ENCODE peak calls at places on chromosome 10, in eight cellular contexts. L, E, P, H, T, Z, K and M are unnamed samples.

GRCh38 chr10:75611081-75611971 is 179.9 kb downstream of the LRMDA start:
- DNase-seq in L (no peak), E (no peak), P (no peak), H (no peak), T (no peak), Z (no peak), K (no peak), M (no peak)

GRCh38 chr10:97685395-97685958 is 1.6 kb downstream of the AVPI1 start:
- DNase-seq in L (no peak), E (no peak), P (no peak), H (peak; percentile 62), T (no peak), Z (peak; percentile 47), K (peak; percentile 22), M (no peak)

GRCh38 chr10:84257343-84258020 is 12.6 kb downstream of the RGR start:
- DNase-seq in L (no peak), E (no peak), P (no peak), H (no peak), T (no peak), Z (no peak), K (no peak), M (no peak)

GRCh38 chr10:32972929-32973328 is 14.9 kb upstream of the ITGB1 start:
- DNase-seq in L (no peak), E (no peak), P (no peak), H (no peak), T (no peak), Z (no peak), K (no peak), M (peak; percentile 39)

GRCh38 chr10:119350529-119351001 is 143.2 kb downstream of the GRK5 start:
- DNase-seq in L (peak; percentile 33), E (no peak), P (no peak), H (peak; percentile 80), T (no peak), Z (no peak), K (no peak), M (no peak)

GRCh38 chr10:47268696-47269095 is 31.3 kb upstream of the GDF10 start:
- DNase-seq in L (no peak), E (no peak), P (no peak), H (no peak), T (no peak), Z (no peak), K (no peak), M (no peak)

GRCh38 chr10:78905015-78905939 is 163.5 kb upstream of the ZMIZ1 start:
- DNase-seq in L (no peak), E (no peak), P (no peak), H (no peak), T (no peak), Z (no peak), K (no peak), M (no peak)

GRCh38 chr10:60565492-60565891 is 175.8 kb upstream of the ANK3 start:
- DNase-seq in L (no peak), E (no peak), P (no peak), H (no peak), T (no peak), Z (no peak), K (no peak), M (no peak)

GRCh38 chr10:77855404-77856155 is 71.0 kb downstream of the DLG5 start:
- DNase-seq in L (peak; percentile 62), E (no peak), P (no peak), H (no peak), T (no peak), Z (no peak), K (no peak), M (no peak)

GRCh38 chr10:71998119-71998839 is 34.1 kb downstream of the CHST3 start:
- DNase-seq in L (no peak), E (no peak), P (no peak), H (peak; percentile 27), T (no peak), Z (no peak), K (no peak), M (no peak)

GRCh38 chr10:78745445-78745844 is 323.3 kb upstream of the ZMIZ1 start:
- DNase-seq in L (no peak), E (no peak), P (no peak), H (no peak), T (no peak), Z (no peak), K (no peak), M (no peak)

GRCh38 chr10:31774291-31774900 is 154.2 kb downstream of the ARHGAP12 start:
- DNase-seq in L (no peak), E (no peak), P (no peak), H (no peak), T (no peak), Z (no peak), K (no peak), M (no peak)

GRCh38 chr10:125531470-125531869 is 151.5 kb downstream of the TEX36 start:
- DNase-seq in L (no peak), E (no peak), P (no peak), H (no peak), T (no peak), Z (no peak), K (no peak), M (no peak)

GRCh38 chr10:27558612-27559020 is 54.5 kb downstream of the RAB18 start:
- DNase-seq in L (peak; percentile 26), E (no peak), P (no peak), H (peak; percentile 70), T (peak; percentile 8), Z (peak; percentile 19), K (peak; percentile 37), M (no peak)

GRCh38 chr10:14259696-14260595 is 70.8 kb downstream of the FRMD4A start:
- DNase-seq in L (peak; percentile 17), E (no peak), P (no peak), H (no peak), T (peak; percentile 63), Z (no peak), K (peak; percentile 85), M (no peak)

GRCh38 chr10:126730856-126731612 is 60.5 kb upstream of the C10orf90 start:
- DNase-seq in L (no peak), E (no peak), P (no peak), H (no peak), T (no peak), Z (no peak), K (no peak), M (no peak)

GRCh38 chr10:126729314-126729871 is 58.9 kb upstream of the C10orf90 start:
- DNase-seq in L (no peak), E (no peak), P (no peak), H (no peak), T (no peak), Z (no peak), K (no peak), M (no peak)

GRCh38 chr10:126734015-126734414 is 63.5 kb upstream of the C10orf90 start:
- DNase-seq in L (no peak), E (no peak), P (no peak), H (peak; percentile 37), T (no peak), Z (no peak), K (no peak), M (no peak)

GRCh38 chr10:126732308-126732707 is 61.8 kb upstream of the C10orf90 start:
- DNase-seq in L (no peak), E (no peak), P (no peak), H (no peak), T (no peak), Z (no peak), K (no peak), M (no peak)

GRCh38 chr10:126731613-126731995 is 61.1 kb upstream of the C10orf90 start:
- DNase-seq in L (no peak), E (no peak), P (no peak), H (peak; percentile 18), T (no peak), Z (no peak), K (no peak), M (no peak)
- H3K27me3 ChIP-seq in L (no peaks in the 10 kb centered on the region), E (no peaks in the 10 kb centered on the region), P (no peaks in the 10 kb centered on the region), H (no peaks in the 10 kb centered on the region), T (no peaks in the 10 kb centered on the region), Z (no peaks in the 10 kb centered on the region), K (no peaks in the 10 kb centered on the region), M (no peaks in the 10 kb centered on the region)

GRCh38 chr10:63561421-63561820 is 40.2 kb downstream of the REEP3 start:
- DNase-seq in L (no peak), E (no peak), P (no peak), H (no peak), T (no peak), Z (no peak), K (no peak), M (no peak)
- H3K27me3 ChIP-seq in L (no peaks in the 10 kb centered on the region), E (no peaks in the 10 kb centered on the region), P (no peaks in the 10 kb centered on the region), H (no peaks in the 10 kb centered on the region), T (no peaks in the 10 kb centered on the region), Z (no peaks in the 10 kb centered on the region), K (no peaks in the 10 kb centered on the region), M (no peaks in the 10 kb centered on the region)

DNA sequence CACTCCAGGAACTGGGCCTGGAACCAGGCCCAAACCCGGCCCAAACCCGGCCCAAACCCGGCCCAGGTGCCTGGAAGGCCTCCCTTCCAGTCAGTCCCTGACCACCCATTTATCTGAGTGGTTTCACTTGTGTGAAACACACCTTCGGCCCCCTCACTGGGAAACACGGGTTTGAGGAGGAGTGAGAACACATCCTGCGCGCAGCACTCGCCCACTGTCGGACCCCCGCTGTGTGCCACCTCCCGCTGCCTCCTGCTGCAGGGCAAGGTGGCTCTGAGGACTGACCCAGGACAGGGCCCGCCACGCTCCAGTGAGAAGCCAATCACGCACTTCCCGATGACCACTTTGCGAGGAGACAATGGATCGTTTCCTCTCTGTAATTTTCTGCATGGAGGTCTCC is 197.5 kb downstream of the BUB3 start:
- DNase-seq in L (no peak), E (no peak), P (no peak), H (no peak), T (no peak), Z (no peak), K (no peak), M (no peak)
- H3K27me3 ChIP-seq in L (no peaks in the 10 kb centered on the region), E (no peaks in the 10 kb centered on the region), P (no peaks in the 10 kb centered on the region), H (no peaks in the 10 kb centered on the region), T (no peaks in the 10 kb centered on the region), Z (no peaks in the 10 kb centered on the region), K (no peaks in the 10 kb centered on the region), M (no peaks in the 10 kb centered on the region)

GRCh38 chr10:114232777-114233176 is 6.3 kb upstream of the VWA2 start:
- DNase-seq in L (no peak), E (no peak), P (no peak), H (no peak), T (no peak), Z (no peak), K (no peak), M (no peak)

GRCh38 chr10:114239994-114240345 is 916 bp downstream of the VWA2 start:
- DNase-seq in L (no peak), E (no peak), P (no peak), H (no peak), T (no peak), Z (no peak), K (no peak), M (no peak)

GRCh38 chr10:114233432-114233831 is 5.6 kb upstream of the VWA2 start:
- DNase-seq in L (no peak), E (no peak), P (no peak), H (no peak), T (no peak), Z (no peak), K (no peak), M (no peak)

GRCh38 chr10:114239117-114239993 is at the start of gene VWA2:
- DNase-seq in L (peak; percentile 72), E (no peak), P (peak; percentile 4), H (no peak), T (no peak), Z (peak; percentile 27), K (no peak), M (no peak)

DNA sequence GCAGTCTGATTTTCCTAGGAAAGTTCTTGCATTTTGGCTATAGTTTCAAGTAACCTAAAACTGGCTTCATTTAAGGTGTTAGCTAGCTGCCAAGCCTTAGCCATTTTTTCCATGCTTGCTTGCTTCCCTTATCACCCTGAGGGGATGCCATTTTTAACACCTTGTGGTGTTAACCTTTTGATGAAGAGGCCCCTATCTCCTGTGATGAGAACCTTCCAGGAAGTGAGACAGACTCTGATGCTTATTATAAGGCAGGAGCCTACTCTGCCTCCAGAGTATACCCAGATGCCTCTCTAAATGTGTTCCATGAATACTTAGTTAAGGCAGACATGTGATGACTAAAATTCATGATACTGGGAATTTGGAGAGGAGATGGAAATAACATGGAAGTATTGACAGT is 4.9 kb upstream of the VWA2 start:
- DNase-seq in L (no peak), E (no peak), P (no peak), H (no peak), T (no peak), Z (no peak), K (no peak), M (no peak)
- H3K27me3 ChIP-seq in L (no peaks in the 10 kb centered on the region), E (peaks cover 22% of the 10 kb centered on the region), P (no peaks in the 10 kb centered on the region), H (peaks cover 22% of the 10 kb centered on the region), T (peaks cover 9% of the 10 kb centered on the region), Z (no peaks in the 10 kb centered on the region), K (peaks cover 13% of the 10 kb centered on the region), M (peaks cover 13% of the 10 kb centered on the region)